ENCODE peak calls at places on chromosomes 3 and 15, in four cellular contexts. K is HepG2, J is K562, O is GM12878. V is an unnamed sample.

GRCh38 chr3:103389356-103389755 is 954.5 kb downstream of the ZPLD1 start:
- DNase-seq in J (no peak), K (no peak), O (no peak), V (no peak)

GRCh38 chr3:141412087-141412935 is 44.0 kb downstream of the ZBTB38 start:
- DNase-seq in J (no peak), O (no peak), K (peak), V (no peak)

GRCh38 chr3:114456742-114457141 is 162.9 kb downstream of the TIGIT start:
- DNase-seq in K (no peak), O (peak), J (no peak), V (no peak)

GRCh38 chr15:70437882-70438331 is 325.5 kb downstream of the UACA start:
- DNase-seq in J (no peak), O (no peak), K (no peak), V (no peak)

GRCh38 chr15:85771781-85772445 is 22.8 kb downstream of the KLHL25 start:
- DNase-seq in J (no peak), O (no peak), K (no peak), V (no peak)

GRCh38 chr15:68055224-68055705 is 1.1 kb downstream of the PIAS1 start:
- DNase-seq in O (peak), J (no peak), K (no peak), V (no peak)

GRCh38 chr15:48380183-48380582 is 49.0 kb downstream of the DUT start:
- DNase-seq in K (no peak), J (no peak), O (no peak), V (no peak)

GRCh38 chr3:5096368-5096767 is 25.7 kb upstream of the ARL8B start:
- DNase-seq in J (no peak), K (no peak), O (no peak), V (no peak)

GRCh38 chr3:53798144-53798543 is 48.1 kb downstream of the CHDH start:
- DNase-seq in J (no peak), O (no peak), K (no peak), V (no peak)

GRCh38 chr3:188150982-188151381 is 3.0 kb upstream of the LPP start:
- DNase-seq in K (no peak), O (no peak), J (no peak), V (no peak)

GRCh38 chr3:46368569-46368968 is 2.2 kb upstream of the CCR5 start:
- DNase-seq in O (peak), J (no peak), K (no peak), V (peak)

GRCh38 chr3:81349941-81350340 is 411.5 kb downstream of the GBE1 start:
- DNase-seq in J (no peak), O (no peak), K (no peak), V (no peak)

GRCh38 chr3:193240850-193241706 is at the start of gene PLAAT1:
- DNase-seq in K (no peak), O (no peak), J (peak), V (peak)

GRCh38 chr3:162540421-162540820 is 1043.8 kb downstream of the OTOL1 start:
- DNase-seq in O (no peak), K (no peak), J (no peak), V (no peak)

GRCh38 chr3:161171113-161171512 is 50.0 kb upstream of the NMD3 start:
- DNase-seq in K (no peak), O (no peak), J (no peak), V (no peak)

GRCh38 chr15:22811640-22812039 is 25.2 kb downstream of the NIPA1 start:
- DNase-seq in O (no peak), K (peak), J (no peak), V (peak)

GRCh38 chr3:124516333-124516732 is 213.9 kb upstream of the UMPS start:
- DNase-seq in J (no peak), O (no peak), K (no peak), V (no peak)

GRCh38 chr3:124522226-124522625 is 208.0 kb upstream of the UMPS start:
- DNase-seq in J (no peak), K (no peak), O (no peak), V (no peak)

GRCh38 chr3:124518350-124518749 is 211.9 kb upstream of the UMPS start:
- DNase-seq in K (no peak), O (no peak), J (no peak), V (no peak)

GRCh38 chr3:124519844-124520243 is 210.4 kb upstream of the UMPS start:
- DNase-seq in K (no peak), O (no peak), J (no peak), V (no peak)

GRCh38 chr3:124520970-124521369 is 209.3 kb upstream of the UMPS start:
- DNase-seq in J (no peak), O (no peak), K (peak), V (no peak)
- TF ChIP-seq TCF7 in J (no peak), O (no peak), K (no peak), V (no peak)

GRCh38 chr15:31373096-31373865 is 46.6 kb downstream of the KLF13 start:
- DNase-seq in J (no peak), K (no peak), O (no peak), V (no peak)
- TF ChIP-seq ATF2 in J (no peak), K (no peak), O (no peak), V (no peak)

DNA sequence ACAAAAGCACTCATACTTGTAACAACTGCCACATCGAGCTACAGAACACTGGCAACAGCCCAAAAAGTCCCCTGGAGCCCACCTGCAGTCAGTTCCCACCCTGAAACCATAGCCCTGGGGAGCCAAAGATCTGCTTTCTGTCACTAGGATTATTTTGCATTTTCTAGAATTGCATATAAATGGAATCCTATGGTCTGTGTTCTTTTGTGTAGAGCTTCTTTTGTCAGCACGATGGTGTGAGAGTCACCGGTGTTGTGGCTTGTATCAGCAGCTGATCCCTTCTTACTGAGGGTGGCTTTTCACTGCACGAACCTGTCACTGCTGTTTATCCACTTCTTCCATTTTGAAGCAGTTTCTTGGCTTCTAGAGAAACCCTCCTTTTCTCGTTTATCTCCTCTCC is 60.1 kb upstream of the PRR23E start:
- DNase-seq in O (no peak), J (no peak), K (no peak), V (no peak)
- TF ChIP-seq TCF7 in O (no peak), J (no peak), K (no peak), V (no peak)

DNA sequence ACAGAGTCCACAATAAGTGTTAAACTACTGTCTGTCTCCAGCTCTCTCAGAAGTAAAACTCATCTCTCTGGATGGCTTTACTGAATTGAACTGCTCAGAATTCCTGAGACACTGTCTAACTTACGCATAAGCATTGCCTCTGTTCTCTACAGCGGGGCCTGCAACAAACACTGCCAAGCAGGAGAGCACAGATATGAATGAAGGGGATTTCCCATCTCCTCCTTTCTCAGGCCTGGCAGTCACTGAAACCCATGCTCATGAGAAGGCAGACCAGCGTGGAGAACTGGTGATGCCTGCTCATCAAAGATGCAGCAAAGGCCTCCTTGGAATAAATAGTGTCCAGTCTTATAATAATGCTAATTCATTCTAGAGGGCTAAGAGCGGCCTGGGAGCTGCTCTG is 10.3 kb downstream of the RASGRP1 start:
- DNase-seq in O (no peak), J (no peak), K (no peak), V (no peak)
- TF ChIP-seq ATF2 in O (no peak), J (no peak), K (no peak), V (no peak)

GRCh38 chr3:126421573-126422119 is 26.9 kb downstream of the CFAP100 start:
- DNase-seq in O (no peak), J (no peak), K (no peak), V (no peak)
- TF ChIP-seq TCF7 in O (no peak), J (no peak), K (no peak), V (no peak)

GRCh38 chr3:127088511-127089430 is 104.2 kb upstream of the PRR23E start:
- DNase-seq in J (no peak), K (no peak), O (no peak), V (no peak)

GRCh38 chr3:127087441-127087840 is 104.5 kb downstream of the PLXNA1 start:
- DNase-seq in O (no peak), K (no peak), J (no peak), V (no peak)

GRCh38 chr3:127090218-127091160 is 102.4 kb upstream of the PRR23E start:
- DNase-seq in J (no peak), O (no peak), K (no peak), V (no peak)

GRCh38 chr3:127091376-127091775 is 101.6 kb upstream of the PRR23E start:
- DNase-seq in O (no peak), K (no peak), J (no peak), V (no peak)

GRCh38 chr3:127089487-127090145 is 103.3 kb upstream of the PRR23E start:
- DNase-seq in K (no peak), J (no peak), O (no peak), V (no peak)
- TF ChIP-seq ATF2 in K (no peak), J (no peak), O (no peak), V (no peak)

DNA sequence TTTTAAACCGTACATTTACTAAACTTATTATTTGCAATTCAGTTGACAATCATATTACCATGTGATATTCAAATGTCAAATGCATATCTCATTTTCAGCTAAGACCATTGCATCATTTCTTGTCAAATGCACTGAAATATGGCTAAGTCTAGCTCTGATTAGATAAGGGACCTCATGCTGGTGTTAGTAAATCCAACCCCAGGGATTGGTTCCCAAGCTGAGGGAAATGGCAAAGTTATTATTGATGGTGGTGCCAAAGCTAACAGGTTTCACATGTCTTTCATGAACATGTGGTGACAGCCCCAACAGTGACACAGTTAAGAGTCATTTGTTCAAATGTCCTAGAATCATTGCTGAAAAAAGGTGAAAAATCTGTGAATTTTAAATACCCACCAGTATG is 641.1 kb downstream of the MECOM start:
- DNase-seq in J (no peak), O (no peak), K (no peak), V (no peak)
- TF ChIP-seq TCF7 in J (no peak), O (no peak), K (no peak), V (no peak)

DNA sequence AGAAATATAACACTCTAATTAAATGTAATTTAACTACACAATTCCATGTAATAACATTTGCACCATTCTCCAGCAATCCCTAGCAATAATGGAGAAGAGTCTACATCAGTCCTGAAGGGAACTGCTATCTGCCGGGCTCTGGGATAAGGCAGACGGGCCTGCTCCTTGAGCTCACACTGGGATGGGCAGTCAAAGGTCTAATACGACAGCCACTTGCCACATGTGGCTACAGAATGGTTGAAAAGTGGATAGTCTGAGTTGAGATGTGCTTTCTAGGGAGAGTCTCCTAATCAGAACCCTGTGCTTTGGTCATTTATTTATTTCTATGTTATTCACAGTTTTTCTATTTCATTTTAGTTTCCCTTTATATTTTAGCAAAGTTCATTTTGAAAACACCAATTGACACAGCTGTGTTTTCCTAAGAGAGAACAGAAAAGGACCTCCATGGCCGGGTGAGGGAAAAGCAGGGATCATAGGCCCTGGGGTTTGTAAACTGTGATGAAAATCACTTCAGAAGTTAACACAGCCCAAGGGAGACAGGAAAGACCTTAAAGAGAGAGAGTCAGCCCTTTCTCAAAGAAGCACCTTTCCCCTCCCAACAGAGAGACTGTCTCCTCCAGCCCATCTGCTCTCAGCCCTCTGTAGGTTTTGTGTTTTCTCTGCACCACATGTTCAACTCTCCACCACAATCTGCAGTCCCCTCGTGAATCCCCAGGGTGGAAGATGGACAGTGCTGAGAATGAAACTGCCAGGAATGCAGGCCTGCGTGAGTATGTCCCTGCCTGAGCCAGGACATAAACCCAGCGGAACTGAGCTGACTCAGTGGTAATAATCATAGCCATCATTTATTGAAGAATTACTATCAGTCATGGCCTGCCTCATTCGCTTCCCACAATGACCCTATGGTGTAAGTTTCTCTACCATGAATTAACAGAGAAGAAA is 11.6 kb downstream of the FSIP1 start:
- DNase-seq in K (no peak), O (no peak), J (no peak), V (no peak)
- TF ChIP-seq ATF2 in K (no peak), O (no peak), J (no peak), V (no peak)

V was measured in WTC11.